ENCODE peak calls at places on chromosome 15, in eight cellular contexts. F is sigmoid colon, X is breast epithelium, U is GM23338, D is transverse colon, P is endothelial cell of umbilical vein, T is HepG2, H is suprapubic skin. W is an unnamed sample.

GRCh38 chr15:78726870-78727551 is 84.3 kb downstream of the ADAMTS7 start:
- DNase-seq in F (no peak), X (no peak), U (peak; percentile 92), D (peak; percentile 33), P (no peak), T (peak; percentile 28), H (no peak), W (no peak)

GRCh38 chr15:79609501-79609900 is 177.4 kb downstream of the MINAR1 start:
- DNase-seq in F (no peak), X (no peak), U (no peak), D (no peak), P (no peak), T (no peak), H (no peak), W (no peak)

GRCh38 chr15:60093273-60094067 is 89.4 kb downstream of the FOXB1 start:
- DNase-seq in F (no peak), X (peak; percentile 32), U (no peak), D (peak; percentile 33), P (no peak), T (peak; percentile 59), H (no peak), W (no peak)

GRCh38 chr15:42152196-42152920 is 4.1 kb downstream of the PLA2G4F start:
- DNase-seq in F (no peak), X (no peak), U (no peak), D (peak; percentile 73), P (no peak), T (no peak), H (peak; percentile 43), W (peak; percentile 64)

GRCh38 chr15:60616628-60617027 is 137.7 kb upstream of the ICE2 start:
- DNase-seq in F (no peak), X (no peak), U (no peak), D (no peak), P (no peak), T (no peak), H (no peak), W (no peak)

GRCh38 chr15:28977377-28978010 is 91.7 kb downstream of the APBA2 start:
- DNase-seq in F (no peak), X (no peak), U (no peak), D (no peak), P (peak; percentile 79), T (no peak), H (no peak), W (peak; percentile 34)

GRCh38 chr15:64251121-64251520 is 88.3 kb upstream of the PPIB start:
- DNase-seq in F (no peak), X (no peak), U (no peak), D (no peak), P (no peak), T (no peak), H (no peak), W (no peak)

GRCh38 chr15:73335471-73335870 is 33.3 kb downstream of the HCN4 start:
- DNase-seq in F (peak; percentile 38), X (no peak), U (no peak), D (no peak), P (no peak), T (no peak), H (no peak), W (peak; percentile 43)

GRCh38 chr15:73786518-73786917 is 33.4 kb upstream of the INSYN1 start:
- DNase-seq in F (no peak), X (no peak), U (peak; percentile 94), D (no peak), P (no peak), T (no peak), H (no peak), W (no peak)

GRCh38 chr15:80545078-80545477 is 140.9 kb downstream of the ARNT2 start:
- DNase-seq in F (no peak), X (no peak), U (no peak), D (no peak), P (no peak), T (no peak), H (no peak), W (no peak)

GRCh38 chr15:101362986-101363566 is 68.0 kb upstream of the SNRPA1 start:
- DNase-seq in F (no peak), X (no peak), U (no peak), D (no peak), P (no peak), T (no peak), H (no peak), W (no peak)

GRCh38 chr15:70149667-70150404 is 52.1 kb upstream of the TLE3 start:
- DNase-seq in F (no peak), X (no peak), U (no peak), D (no peak), P (no peak), T (no peak), H (no peak), W (no peak)

GRCh38 chr15:31032959-31033358 is 41.5 kb upstream of the MTMR10 start:
- DNase-seq in F (no peak), X (no peak), U (no peak), D (no peak), P (peak; percentile 88), T (no peak), H (no peak), W (no peak)

GRCh38 chr15:43251863-43252241 is 14.9 kb downstream of the TGM5 start:
- DNase-seq in F (no peak), X (no peak), U (no peak), D (no peak), P (no peak), T (no peak), H (no peak), W (no peak)

GRCh38 chr15:101201411-101202174 is 50.3 kb downstream of the CHSY1 start:
- DNase-seq in F (peak; percentile 96), X (peak; percentile 66), U (peak; percentile 93), D (peak; percentile 67), P (peak; percentile 93), T (no peak), H (peak; percentile 95), W (peak; percentile 84)

GRCh38 chr15:88331291-88331690 is 74.8 kb upstream of the NTRK3 start:
- DNase-seq in F (no peak), X (no peak), U (peak; percentile 94), D (peak; percentile 14), P (peak; percentile 6), T (peak; percentile 29), H (no peak), W (no peak)

GRCh38 chr15:35692256-35692867 is 146.4 kb upstream of the DPH6 start:
- DNase-seq in F (no peak), X (no peak), U (no peak), D (no peak), P (peak; percentile 90), T (no peak), H (no peak), W (no peak)

GRCh38 chr15:35690089-35690488 is 144.1 kb upstream of the DPH6 start:
- DNase-seq in F (no peak), X (no peak), U (no peak), D (no peak), P (no peak), T (no peak), H (no peak), W (no peak)

GRCh38 chr15:35690698-35691116 is 144.7 kb upstream of the DPH6 start:
- DNase-seq in F (no peak), X (no peak), U (no peak), D (no peak), P (peak; percentile 97), T (no peak), H (no peak), W (no peak)

GRCh38 chr15:35689266-35689665 is 143.3 kb upstream of the DPH6 start:
- DNase-seq in F (no peak), X (no peak), U (no peak), D (no peak), P (no peak), T (no peak), H (no peak), W (no peak)

DNA sequence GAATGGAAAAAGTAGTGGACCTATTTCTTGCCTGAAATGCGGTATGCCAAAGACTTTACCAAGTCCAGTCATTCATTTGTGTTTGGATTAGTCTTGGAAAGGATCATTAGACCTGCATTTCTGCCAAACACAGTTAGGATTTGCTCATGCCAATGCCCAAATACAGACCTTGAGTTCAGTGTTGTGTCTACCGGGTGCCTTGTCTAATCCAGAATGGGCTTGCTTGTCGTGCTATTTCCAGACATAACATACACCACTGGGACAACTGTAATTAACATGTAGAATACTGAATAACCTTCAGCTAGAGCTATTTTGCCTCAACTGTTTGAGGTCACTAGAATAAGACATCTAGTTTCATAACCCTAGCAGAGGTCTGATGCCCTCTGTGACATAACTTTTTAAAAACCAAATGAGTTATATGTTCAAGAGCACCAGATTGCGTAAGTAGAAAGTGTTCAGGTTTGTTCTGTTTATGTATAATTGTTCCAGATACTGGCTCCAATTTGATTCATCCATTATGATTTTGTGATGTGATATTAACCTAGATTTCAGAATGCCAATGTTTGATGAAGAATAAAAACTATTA is 145.3 kb upstream of the DPH6 start:
- DNase-seq in F (no peak), X (no peak), U (no peak), D (no peak), P (no peak), T (no peak), H (no peak), W (no peak)
- H3K27ac ChIP-seq in F (peak overlapping the region; percentile 61), X (peak overlapping the region; percentile 52), U (no peak overlapping the region), D (no peak overlapping the region), P (peak overlapping the region; percentile 94), T (no peak overlapping the region), H (peak overlapping the region; percentile 86), W (peak overlapping the region; percentile 69)

GRCh38 chr15:93088981-93089854 is at the start of gene RGMA:
- DNase-seq in F (peak; percentile 70), X (no peak), U (peak; percentile 66), D (no peak), P (no peak), T (no peak), H (no peak), W (no peak)
- TF ChIP-seq POLR2AphosphoS5 in F (peak; percentile 28), X (no peak), U (no peak), D (no peak), P (no peak), T (no peak), H (no peak), W (no peak)

DNA sequence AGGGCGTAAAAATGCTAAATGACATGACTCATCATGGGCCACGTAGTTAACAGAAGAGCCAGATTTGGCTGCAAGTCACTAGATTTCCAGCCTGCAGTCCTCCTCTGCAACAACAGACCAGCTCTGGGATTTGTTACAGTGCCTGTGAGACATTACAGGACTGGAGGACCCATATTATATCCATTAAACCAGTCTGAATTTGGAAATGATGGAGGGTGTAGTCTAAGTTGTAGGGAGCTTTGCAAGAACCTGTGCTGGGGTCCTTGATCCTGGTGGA is 10.8 kb downstream of the ZNF774 start:
- DNase-seq in F (peak; percentile 79), X (no peak), U (no peak), D (no peak), P (peak; percentile 53), T (no peak), H (no peak), W (no peak)
- H3K4me1 ChIP-seq in F (no peaks in the 10 kb centered on the region), X (no peaks in the 10 kb centered on the region), U (no peaks in the 10 kb centered on the region), D (peaks cover 16% of the 10 kb centered on the region), P (peaks cover 31% of the 10 kb centered on the region), T (no peaks in the 10 kb centered on the region), H (peaks cover 35% of the 10 kb centered on the region), W (peaks cover 9% of the 10 kb centered on the region)

DNA sequence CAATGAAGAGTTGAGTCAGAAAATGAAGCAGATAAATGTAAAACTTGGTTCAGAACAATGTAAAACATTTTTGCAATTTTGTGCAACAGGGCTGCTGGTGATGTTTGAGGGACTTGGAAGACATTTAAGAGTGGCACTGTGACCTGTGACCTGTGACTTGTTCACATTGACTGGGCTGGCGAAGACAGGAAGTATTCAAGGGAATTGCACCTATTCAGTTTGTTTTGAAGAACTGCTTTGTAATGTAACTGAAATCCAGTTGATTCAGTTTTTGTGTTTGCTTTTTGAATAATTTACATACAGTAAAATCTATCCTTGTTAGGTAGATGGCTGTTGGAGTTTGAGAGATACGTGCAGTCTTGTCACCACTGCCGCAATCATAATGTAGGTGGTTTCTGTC is 35.4 kb downstream of the MCTP2 start:
- DNase-seq in F (no peak), X (no peak), U (no peak), D (no peak), P (no peak), T (no peak), H (no peak), W (no peak)
- H3K27ac ChIP-seq in F (no peak overlapping the region), X (no peak overlapping the region), U (no peak overlapping the region), D (no peak overlapping the region), P (no peak overlapping the region), T (no peak overlapping the region), H (no peak overlapping the region), W (peak overlapping the region; percentile 32)